ENCODE peak calls at places on chromosomes 3 and 15, in seven cellular contexts. One of them, this sample, is unnamed.

GRCh38 chr3:94616833-94617232 is 554.0 kb downstream of the NSUN3 start:
- DNase-seq in type B pancreatic cell: no peak
- DNase-seq in BJ: no peak
- DNase-seq in Calu3: no peak
- DNase-seq in aorta: no peak
- DNase-seq in substantia nigra: no peak
- DNase-seq in HFF-Myc: no peak
- DNase-seq in this sample: no peak

GRCh38 chr3:195802261-195802701 is 9.4 kb downstream of the MUC4 start:
- DNase-seq in type B pancreatic cell: no peak
- DNase-seq in BJ: no peak
- DNase-seq in Calu3: no peak
- DNase-seq in aorta: peak; percentile 38
- DNase-seq in substantia nigra: no peak
- DNase-seq in HFF-Myc: no peak
- DNase-seq in this sample: no peak

GRCh38 chr3:197023998-197024651 is 5.5 kb downstream of the MELTF start:
- DNase-seq in type B pancreatic cell: no peak
- DNase-seq in BJ: no peak
- DNase-seq in Calu3: no peak
- DNase-seq in aorta: no peak
- DNase-seq in substantia nigra: no peak
- DNase-seq in HFF-Myc: no peak
- DNase-seq in this sample: no peak

GRCh38 chr15:29873264-29873663 is 51.0 kb upstream of the TJP1 start:
- DNase-seq in type B pancreatic cell: no peak
- DNase-seq in BJ: no peak
- DNase-seq in Calu3: no peak
- DNase-seq in aorta: no peak
- DNase-seq in substantia nigra: no peak
- DNase-seq in HFF-Myc: no peak
- DNase-seq in this sample: no peak

GRCh38 chr3:100089802-100090668 is 24.3 kb downstream of the FILIP1L start:
- DNase-seq in type B pancreatic cell: no peak
- DNase-seq in BJ: no peak
- DNase-seq in Calu3: peak; percentile 49
- DNase-seq in aorta: peak; percentile 45
- DNase-seq in substantia nigra: no peak
- DNase-seq in HFF-Myc: peak; percentile 57
- DNase-seq in this sample: no peak

GRCh38 chr3:189714991-189715961 is 84.1 kb downstream of the TP63 start:
- DNase-seq in type B pancreatic cell: no peak
- DNase-seq in BJ: no peak
- DNase-seq in Calu3: no peak
- DNase-seq in aorta: no peak
- DNase-seq in substantia nigra: no peak
- DNase-seq in HFF-Myc: peak; percentile 66
- DNase-seq in this sample: no peak

GRCh38 chr3:58388550-58389061 is 45.0 kb downstream of the PDHB start:
- DNase-seq in type B pancreatic cell: no peak
- DNase-seq in BJ: peak; percentile 71
- DNase-seq in Calu3: no peak
- DNase-seq in aorta: no peak
- DNase-seq in substantia nigra: peak; percentile 29
- DNase-seq in HFF-Myc: peak; percentile 72
- DNase-seq in this sample: no peak

GRCh38 chr3:72739521-72740466 is 108.5 kb downstream of the SHQ1 start:
- DNase-seq in type B pancreatic cell: no peak
- DNase-seq in BJ: no peak
- DNase-seq in Calu3: no peak
- DNase-seq in aorta: no peak
- DNase-seq in substantia nigra: no peak
- DNase-seq in HFF-Myc: no peak
- DNase-seq in this sample: peak; percentile 30

GRCh38 chr3:130711885-130712284 is 34.7 kb downstream of the PIK3R4 start:
- DNase-seq in type B pancreatic cell: no peak
- DNase-seq in BJ: no peak
- DNase-seq in Calu3: no peak
- DNase-seq in aorta: no peak
- DNase-seq in substantia nigra: no peak
- DNase-seq in HFF-Myc: peak; percentile 31
- DNase-seq in this sample: no peak

GRCh38 chr3:173945081-173945652 is 547.6 kb downstream of the NLGN1 start:
- DNase-seq in type B pancreatic cell: no peak
- DNase-seq in BJ: no peak
- DNase-seq in Calu3: no peak
- DNase-seq in aorta: no peak
- DNase-seq in substantia nigra: no peak
- DNase-seq in HFF-Myc: no peak
- DNase-seq in this sample: no peak

GRCh38 chr15:58330468-58330793 is 101.4 kb upstream of the LIPC start:
- DNase-seq in type B pancreatic cell: no peak
- DNase-seq in BJ: no peak
- DNase-seq in Calu3: no peak
- DNase-seq in aorta: peak; percentile 59
- DNase-seq in substantia nigra: no peak
- DNase-seq in HFF-Myc: no peak
- DNase-seq in this sample: no peak

GRCh38 chr3:50885491-50885890 is 210.8 kb downstream of the DOCK3 start:
- DNase-seq in type B pancreatic cell: no peak
- DNase-seq in BJ: no peak
- DNase-seq in Calu3: peak; percentile 2
- DNase-seq in aorta: no peak
- DNase-seq in substantia nigra: no peak
- DNase-seq in HFF-Myc: no peak
- DNase-seq in this sample: no peak

GRCh38 chr3:138188013-138188352 is 882 bp downstream of the ARMC8 start:
- DNase-seq in type B pancreatic cell: no peak
- DNase-seq in BJ: no peak
- DNase-seq in Calu3: no peak
- DNase-seq in aorta: no peak
- DNase-seq in substantia nigra: no peak
- DNase-seq in HFF-Myc: no peak
- DNase-seq in this sample: no peak

GRCh38 chr15:50698101-50698500 is 11.5 kb upstream of the TRPM7 start:
- DNase-seq in type B pancreatic cell: no peak
- DNase-seq in BJ: no peak
- DNase-seq in Calu3: no peak
- DNase-seq in aorta: no peak
- DNase-seq in substantia nigra: no peak
- DNase-seq in HFF-Myc: no peak
- DNase-seq in this sample: no peak

GRCh38 chr3:50605901-50606326 is 5.7 kb downstream of the CISH start:
- DNase-seq in type B pancreatic cell: no peak
- DNase-seq in BJ: no peak
- DNase-seq in Calu3: no peak
- DNase-seq in aorta: no peak
- DNase-seq in substantia nigra: no peak
- DNase-seq in HFF-Myc: no peak
- DNase-seq in this sample: peak; percentile 39

GRCh38 chr15:59327942-59328341 is 44.7 kb downstream of the MYO1E start:
- DNase-seq in type B pancreatic cell: no peak
- DNase-seq in BJ: no peak
- DNase-seq in Calu3: no peak
- DNase-seq in aorta: no peak
- DNase-seq in substantia nigra: no peak
- DNase-seq in HFF-Myc: no peak
- DNase-seq in this sample: no peak

GRCh38 chr3:185204894-185205293 is 49.0 kb downstream of the EHHADH start:
- DNase-seq in type B pancreatic cell: no peak
- DNase-seq in BJ: no peak
- DNase-seq in Calu3: no peak
- DNase-seq in aorta: no peak
- DNase-seq in substantia nigra: no peak
- DNase-seq in HFF-Myc: no peak
- DNase-seq in this sample: no peak

GRCh38 chr3:25556504-25556903 is 108.2 kb downstream of the TOP2B start:
- DNase-seq in type B pancreatic cell: no peak
- DNase-seq in BJ: no peak
- DNase-seq in Calu3: no peak
- DNase-seq in aorta: no peak
- DNase-seq in substantia nigra: no peak
- DNase-seq in HFF-Myc: no peak
- DNase-seq in this sample: no peak

GRCh38 chr3:139127101-139127500 is 82.4 kb upstream of the PRR23C start:
- DNase-seq in type B pancreatic cell: no peak
- DNase-seq in BJ: no peak
- DNase-seq in Calu3: no peak
- DNase-seq in aorta: no peak
- DNase-seq in substantia nigra: no peak
- DNase-seq in HFF-Myc: no peak
- DNase-seq in this sample: no peak